ENCODE peak calls at places on chromosomes 7 and 10, in seven cellular contexts. S is fibroblast of lung, F is MM.1S, G is bronchial epithelial cell, D is brain microvascular endothelial cell, H is PC-9, A is fibroblast of the aortic adventitia. M is an unnamed sample.

GRCh38 chr10:43691503-43691902 is 42.8 kb upstream of the ZNF32 start:
- DNase-seq in S (peak), F (no peak), G (no peak), D (no peak), H (no peak), A (peak), M (no peak)

GRCh38 chr10:79352035-79352595 is 4.8 kb downstream of the PPIF start:
- DNase-seq in S (no peak), F (no peak), G (no peak), D (no peak), H (no peak), A (no peak), M (no peak)

GRCh38 chr10:112649492-112650152 is 202.6 kb downstream of the VTI1A start:
- DNase-seq in S (no peak), F (no peak), G (peak), D (no peak), H (no peak), A (peak), M (peak)

GRCh38 chr10:96380821-96381220 is 22.0 kb upstream of the OPALIN start:
- DNase-seq in S (no peak), F (no peak), G (peak), D (no peak), H (peak), A (no peak), M (peak)

GRCh38 chr10:95440756-95441546 is 120.2 kb downstream of the SORBS1 start:
- DNase-seq in S (no peak), F (peak), G (no peak), D (no peak), H (no peak), A (no peak), M (no peak)

GRCh38 chr10:129897851-129898463 is 66.1 kb downstream of the EBF3 start:
- DNase-seq in S (no peak), F (no peak), G (no peak), D (no peak), H (no peak), A (no peak), M (no peak)

GRCh38 chr10:128324058-128324457 is 197.8 kb upstream of the MKI67 start:
- DNase-seq in S (no peak), F (peak), G (no peak), D (no peak), H (no peak), A (no peak), M (no peak)

GRCh38 chr7:105353752-105354328 is 34.9 kb downstream of the SRPK2 start:
- DNase-seq in S (peak), F (no peak), G (no peak), D (peak), H (no peak), A (peak), M (peak)

GRCh38 chr10:71840936-71841335 is 10.1 kb downstream of the PSAP start:
- DNase-seq in S (no peak), F (no peak), G (no peak), D (no peak), H (no peak), A (no peak), M (no peak)

GRCh38 chr7:26397326-26397725 is 105.7 kb downstream of the SNX10 start:
- DNase-seq in S (no peak), F (no peak), G (no peak), D (no peak), H (no peak), A (no peak), M (no peak)

GRCh38 chr7:100611983-100612729 is at the start of gene MOSPD3:
- DNase-seq in S (peak), F (peak), G (peak), D (peak), H (peak), A (peak), M (peak)

GRCh38 chr10:99996934-99997648 is 12.7 kb downstream of the DNMBP start:
- DNase-seq in S (peak), F (no peak), G (no peak), D (no peak), H (no peak), A (peak), M (peak)

GRCh38 chr7:82534687-82535086 is 91.1 kb upstream of the CACNA2D1 start:
- DNase-seq in S (peak), F (no peak), G (peak), D (peak), H (peak), A (peak), M (peak)

GRCh38 chr7:47720141-47720906 is 138.4 kb upstream of the TNS3 start:
- DNase-seq in S (peak), F (peak), G (no peak), D (peak), H (no peak), A (peak), M (peak)

GRCh38 chr7:135734343-135734689 is 6.3 kb upstream of the SLC13A4 start:
- DNase-seq in S (no peak), F (no peak), G (no peak), D (no peak), H (no peak), A (no peak), M (no peak)

DNA sequence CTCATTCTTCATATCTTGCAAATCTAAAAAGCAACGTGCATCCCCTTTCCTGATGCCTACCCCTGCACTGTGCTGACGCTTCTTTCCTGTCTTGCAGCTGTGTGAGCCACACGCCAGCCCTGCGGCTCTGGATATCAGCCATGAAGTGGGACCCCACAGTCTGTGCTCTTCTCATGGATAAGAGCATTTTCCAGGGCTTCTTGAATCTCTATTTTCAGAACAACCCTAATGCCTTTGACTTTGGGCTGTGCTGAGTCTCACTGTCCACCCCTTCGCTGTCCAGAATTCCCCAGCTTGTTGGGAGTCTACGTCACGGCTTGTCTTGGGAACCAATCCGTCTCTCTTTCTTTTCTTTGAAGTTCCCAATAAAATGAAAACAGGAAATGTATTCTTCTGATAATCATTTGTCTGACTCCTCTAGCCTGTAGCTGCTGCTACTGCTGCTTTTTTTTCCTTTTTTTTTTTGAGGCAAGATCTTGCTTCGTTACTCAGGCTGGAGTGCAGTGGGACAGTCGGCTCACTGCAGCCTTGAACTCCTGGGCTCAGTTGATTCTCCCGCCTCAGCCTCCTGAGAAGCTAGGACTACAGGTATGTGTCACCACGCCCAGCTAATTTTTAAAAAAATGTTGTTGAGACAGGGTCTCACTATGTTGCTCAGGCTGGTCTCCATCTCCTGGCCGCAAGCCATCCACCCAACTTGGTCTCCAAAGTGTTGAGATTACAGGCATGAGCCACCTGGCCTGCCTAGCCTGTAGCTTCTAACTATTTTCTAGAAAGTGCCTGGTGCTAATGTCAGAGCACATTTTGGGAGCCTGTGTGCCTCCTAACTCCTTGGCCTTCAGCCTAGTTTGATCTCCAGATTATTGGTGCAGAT is 30.3 kb downstream of the GSTO2 start:
- DNase-seq in S (peak), F (no peak), G (no peak), D (peak), H (no peak), A (peak), M (peak)
- H3K4me3 ChIP-seq in S (no peak), F (no peak), G (no peak), D (peak), H (no peak), A (peak), M (peak)

DNA sequence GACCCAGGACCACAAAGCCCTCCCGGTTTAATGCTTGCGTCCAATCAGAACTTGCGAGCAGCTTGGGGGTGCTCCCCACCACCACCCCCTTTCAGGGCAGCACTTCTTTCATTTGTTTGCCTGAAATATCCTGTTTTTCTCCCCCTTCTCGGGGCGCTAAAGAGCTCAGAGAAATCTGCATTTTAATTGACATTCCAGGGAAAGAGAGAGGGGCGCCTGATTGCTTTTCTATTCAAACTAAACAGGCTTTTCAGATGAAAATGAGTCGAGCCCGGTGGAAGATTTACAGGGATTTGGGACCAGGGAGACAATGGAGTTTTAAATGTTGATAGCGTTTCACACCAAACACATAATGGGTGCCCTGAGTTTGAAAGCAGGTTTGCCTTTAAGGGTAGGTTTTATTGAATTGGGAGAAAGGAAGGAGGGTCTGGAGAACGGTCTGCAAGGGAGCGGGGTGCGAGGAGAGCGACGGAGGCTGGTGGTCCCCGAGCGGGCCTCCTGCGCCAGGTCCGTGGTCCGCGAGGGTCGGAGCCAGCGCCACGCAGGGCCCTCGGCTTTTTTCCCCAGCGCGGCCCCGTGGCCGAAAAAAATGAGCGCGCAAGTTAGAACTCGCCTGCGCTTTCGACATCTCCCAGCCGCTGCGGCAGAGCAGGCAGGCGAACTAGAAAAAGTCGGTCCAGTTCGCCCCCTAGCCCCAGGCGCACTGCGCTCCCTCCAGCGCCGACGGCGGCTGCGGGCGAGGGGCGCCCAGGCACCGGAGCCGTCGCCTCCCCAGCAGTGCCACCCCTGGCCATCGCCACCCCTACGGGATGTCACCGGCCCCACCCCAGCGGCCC is 1.4 kb downstream of the FGFR2 start:
- DNase-seq in S (no peak), F (no peak), G (peak), D (no peak), H (no peak), A (no peak), M (peak)
- TF ChIP-seq CTCF in S (no peak), F (no peak), G (peak), D (no peak), H (no peak), A (no peak), M (no peak)

GRCh38 chr7:139732471-139733167 is 45.2 kb downstream of the HIPK2 start:
- DNase-seq in S (no peak), F (no peak), G (no peak), D (no peak), H (no peak), A (no peak), M (no peak)
- H3K4me3 ChIP-seq in S (no peak), F (no peak), G (no peak), D (no peak), H (peak), A (no peak), M (no peak)

DNA sequence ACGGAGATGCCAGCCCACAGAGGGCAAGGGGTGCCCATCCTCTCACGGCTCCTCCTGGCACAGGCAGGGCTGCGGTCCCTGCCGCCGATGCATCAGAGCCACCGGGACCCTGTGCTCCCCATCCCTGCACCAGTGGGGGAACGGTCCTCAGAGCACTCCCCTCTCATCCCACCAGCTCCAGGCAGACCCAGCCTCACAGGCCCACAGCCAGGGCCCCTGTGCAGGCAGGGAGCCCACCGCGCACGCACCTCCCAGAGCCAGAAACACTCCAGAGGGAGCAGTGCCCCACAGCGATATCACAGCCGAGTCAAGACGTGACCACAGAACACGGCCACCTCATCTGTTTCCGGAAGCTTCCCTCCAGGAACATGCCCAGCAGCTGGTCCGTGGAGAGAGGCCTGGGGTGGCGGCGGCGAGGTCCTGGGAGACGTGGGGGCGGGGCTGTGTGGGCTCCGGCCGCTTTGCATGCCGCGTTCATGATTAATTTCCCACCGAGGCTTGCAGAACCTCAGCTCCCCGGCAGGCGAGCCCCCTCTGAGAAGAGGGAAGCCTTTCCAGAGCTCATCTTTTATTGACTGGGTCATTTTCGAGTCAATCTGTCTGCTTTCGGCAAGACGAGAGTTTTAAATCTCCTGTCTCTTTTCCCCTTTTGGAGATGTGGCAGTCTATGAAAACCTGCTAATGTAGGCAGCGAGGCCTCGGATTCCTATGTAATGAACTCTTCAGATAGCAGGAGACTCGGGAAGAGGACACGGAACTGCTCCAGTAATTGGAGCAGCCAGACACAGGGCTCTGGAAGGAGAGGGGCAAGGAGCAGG is 242.6 kb downstream of the ELFN1 start:
- DNase-seq in S (peak), F (no peak), G (no peak), D (peak), H (no peak), A (peak), M (peak)
- TF ChIP-seq CTCF in S (peak), F (no peak), G (no peak), D (peak), H (no peak), A (peak), M (peak)

GRCh38 chr7:12569673-12570072 is 847 bp upstream of the SCIN start:
- DNase-seq in S (no peak), F (peak), G (no peak), D (no peak), H (no peak), A (no peak), M (no peak)

GRCh38 chr7:12570529-12571461 is at the start of gene SCIN:
- DNase-seq in S (peak), F (peak), G (no peak), D (peak), H (peak), A (no peak), M (no peak)

GRCh38 chr7:12570148-12570528 is 382 bp upstream of the SCIN start:
- DNase-seq in S (no peak), F (peak), G (peak), D (no peak), H (peak), A (no peak), M (no peak)

GRCh38 chr7:12572941-12573340 is 2.4 kb downstream of the SCIN start:
- DNase-seq in S (peak), F (no peak), G (no peak), D (no peak), H (no peak), A (no peak), M (no peak)

DNA sequence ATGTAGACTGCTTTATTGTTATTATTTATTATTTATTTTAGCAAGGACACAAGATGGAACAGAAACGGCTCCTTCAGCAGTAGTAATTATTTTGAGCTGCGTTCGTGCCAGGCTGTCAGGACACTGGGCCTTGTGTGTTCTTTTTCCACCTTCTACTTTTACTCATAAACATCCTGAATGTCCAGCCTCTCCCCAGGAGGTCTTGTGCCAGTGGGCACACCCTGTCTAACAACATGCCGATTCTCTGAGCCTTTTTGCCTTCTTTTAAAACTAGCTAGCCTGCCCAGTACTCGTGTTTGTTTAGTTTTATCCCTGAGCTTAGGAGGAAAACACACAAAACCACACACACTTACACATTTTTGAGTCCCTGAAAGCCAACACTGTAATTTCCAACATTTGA is 1.2 kb downstream of the SCIN start:
- DNase-seq in S (no peak), F (no peak), G (no peak), D (no peak), H (no peak), A (no peak), M (no peak)
- H3K4me3 ChIP-seq in S (no peak), F (no peak), G (no peak), D (no peak), H (no peak), A (no peak), M (no peak)

GRCh38 chr7:140557809-140558518 is 78.7 kb upstream of the MKRN1 start:
- DNase-seq in S (no peak), F (no peak), G (no peak), D (no peak), H (no peak), A (no peak), M (no peak)

GRCh38 chr7:140564643-140565042 is 76.0 kb downstream of the DENND2A start:
- DNase-seq in S (no peak), F (no peak), G (peak), D (no peak), H (peak), A (no peak), M (no peak)

GRCh38 chr7:140557069-140557468 is 77.8 kb upstream of the MKRN1 start:
- DNase-seq in S (no peak), F (no peak), G (no peak), D (no peak), H (no peak), A (no peak), M (no peak)

GRCh38 chr7:140562921-140563600 is 77.6 kb downstream of the DENND2A start:
- DNase-seq in S (peak), F (no peak), G (no peak), D (no peak), H (no peak), A (peak), M (no peak)

DNA sequence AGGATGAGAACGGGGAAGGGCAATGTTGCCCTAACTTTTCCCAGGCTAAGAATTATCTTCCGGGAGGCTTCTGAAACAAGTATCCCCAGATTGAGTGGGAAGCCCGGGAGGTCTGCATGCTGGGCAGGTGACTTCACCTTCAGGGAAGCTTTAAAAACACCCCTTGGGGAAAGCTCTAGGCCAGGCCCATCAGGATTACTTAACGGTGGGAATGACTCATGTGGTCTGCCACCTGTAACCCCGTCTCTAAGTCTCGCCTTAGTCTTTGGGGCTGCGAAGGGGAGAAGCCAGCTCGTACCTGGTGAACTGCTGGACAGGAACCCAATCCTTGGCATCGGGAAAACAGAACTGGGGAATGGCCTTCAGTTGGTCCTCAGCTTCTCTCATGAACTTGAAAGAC is 80.1 kb upstream of the MKRN1 start:
- DNase-seq in S (no peak), F (no peak), G (no peak), D (no peak), H (peak), A (no peak), M (no peak)
- TF ChIP-seq CTCF in S (no peak), F (no peak), G (no peak), D (no peak), H (no peak), A (no peak), M (no peak)